ENCODE peak calls at places on chromosomes 13 and 19, in five cellular contexts. P is stimulated activated CD4-positive, alpha-beta T cell treated with anti-CD3 and anti-CD28 coated beads, Interleukin-1b, Interleukin-23, amount 100 ng/mL, for 1 hour; H is frontal cortex; E is germinal center; I is heart left ventricle. S is an unnamed sample.

GRCh38 chr19:56139847-56140582 is 1.1 kb upstream of the ZNF444 start:
- DNase-seq in P (no peak), H (no peak), E (no peak), I (no peak), S (no peak)

GRCh38 chr13:31588923-31589322 is 150.4 kb upstream of the RXFP2 start:
- DNase-seq in P (no peak), H (no peak), E (no peak), I (no peak), S (no peak)

GRCh38 chr19:49857834-49858590 is 7.1 kb downstream of the PTOV1 start:
- DNase-seq in P (no peak), H (no peak), E (no peak), I (no peak), S (no peak)

GRCh38 chr19:18475004-18475453 is 37.1 kb upstream of the ISYNA1 start:
- DNase-seq in P (no peak), H (no peak), E (no peak), I (no peak), S (no peak)

GRCh38 chr19:35334064-35334753 is 5.2 kb downstream of the CD22 start:
- DNase-seq in P (no peak), H (no peak), E (no peak), I (no peak), S (no peak)

GRCh38 chr13:73261739-73262216 is 203.0 kb downstream of the KLF5 start:
- DNase-seq in P (no peak), H (no peak), E (no peak), I (no peak), S (no peak)

GRCh38 chr19:36049080-36049698 is 4.9 kb downstream of the THAP8 start:
- DNase-seq in P (no peak), H (no peak), E (no peak), I (no peak), S (no peak)

GRCh38 chr19:13195678-13196077 is 45.5 kb downstream of the IER2 start:
- DNase-seq in P (peak), H (no peak), E (peak), I (no peak), S (peak)

GRCh38 chr19:45947926-45948325 is 25.7 kb downstream of the NOVA2 start:
- DNase-seq in P (no peak), H (no peak), E (no peak), I (no peak), S (no peak)

GRCh38 chr19:31539386-31539785 is 190.2 kb upstream of the TSHZ3 start:
- DNase-seq in P (no peak), H (no peak), E (no peak), I (no peak), S (no peak)

GRCh38 chr13:76758257-76758656 is 127.9 kb downstream of the KCTD12 start:
- DNase-seq in P (no peak), H (no peak), E (no peak), I (no peak), S (no peak)

GRCh38 chr19:28703400-28703956 is 509.5 kb downstream of the UQCRFS1 start:
- DNase-seq in P (no peak), H (no peak), E (no peak), I (no peak), S (no peak)

GRCh38 chr19:17441241-17442135 is 7.0 kb downstream of the TMEM221 start:
- DNase-seq in P (no peak), H (no peak), E (peak), I (no peak), S (no peak)

GRCh38 chr19:38024991-38025716 is 118.1 kb downstream of the SIPA1L3 start:
- DNase-seq in P (no peak), H (no peak), E (no peak), I (no peak), S (no peak)

GRCh38 chr13:25948910-25949309 is 102.9 kb downstream of the SHISA2 start:
- DNase-seq in P (no peak), H (no peak), E (no peak), I (no peak), S (no peak)

GRCh38 chr13:101916108-101916757 is 463.8 kb downstream of the ITGBL1 start:
- DNase-seq in P (no peak), H (no peak), E (peak), I (peak), S (no peak)

GRCh38 chr13:57491318-57491717 is 140.2 kb upstream of the PCDH17 start:
- DNase-seq in P (no peak), H (no peak), E (no peak), I (no peak), S (no peak)

GRCh38 chr13:68063181-68063580 is 833.0 kb upstream of the PCDH9 start:
- DNase-seq in P (no peak), H (no peak), E (no peak), I (no peak), S (no peak)

GRCh38 chr19:17424743-17425365 is 5.0 kb downstream of the MVB12A start:
- DNase-seq in P (no peak), H (no peak), E (peak), I (no peak), S (no peak)

GRCh38 chr13:106415427-106415826 is 120.0 kb downstream of the EFNB2 start:
- DNase-seq in P (no peak), H (no peak), E (no peak), I (no peak), S (no peak)

GRCh38 chr13:45473627-45474026 is 8.9 kb downstream of the COG3 start:
- DNase-seq in P (no peak), H (no peak), E (no peak), I (no peak), S (peak)

GRCh38 chr19:7349961-7350711 is 1.4 kb downstream of the ARHGEF18 start:
- DNase-seq in P (no peak), H (no peak), E (peak), I (no peak), S (no peak)

GRCh38 chr13:37068962-37069361 is 9.5 kb upstream of the SUPT20H start:
- DNase-seq in P (no peak), H (no peak), E (no peak), I (no peak), S (no peak)

GRCh38 chr19:46384396-46384795 is 29.0 kb downstream of the CCDC8 start:
- DNase-seq in P (no peak), H (no peak), E (no peak), I (peak), S (no peak)

S was measured in stimulated activated naive CD4-positive, alpha-beta T cell treated with Interleukin-2 at 50 U/mL for 16 hours.